ENCODE peak calls at places on chromosomes 16 and 17, in four cellular contexts. H, T, K and N are unnamed samples.

GRCh38 chr16:85690469-85691064 is 1.8 kb upstream of the GINS2 start:
- DNase-seq in H (no peak), T (no peak), K (peak; percentile 66), N (no peak)

GRCh38 chr16:81214745-81215166 is 23.7 kb upstream of the BCO1 start:
- DNase-seq in H (no peak), T (peak; percentile 13), K (no peak), N (no peak)

GRCh38 chr17:47708864-47709541 is 15.0 kb downstream of the TBKBP1 start:
- DNase-seq in H (no peak), T (peak; percentile 48), K (no peak), N (no peak)

GRCh38 chr17:72102366-72102765 is 18.5 kb upstream of the SOX9 start:
- DNase-seq in H (no peak), T (no peak), K (no peak), N (no peak)

GRCh38 chr17:15231851-15232516 is 33.1 kb downstream of the PMP22 start:
- DNase-seq in H (no peak), T (no peak), K (no peak), N (no peak)

GRCh38 chr17:38996660-38997337 is 29.6 kb upstream of the FBXO47 start:
- DNase-seq in H (no peak), T (no peak), K (no peak), N (no peak)

GRCh38 chr17:19470529-19471261 is 59.7 kb downstream of the RNF112 start:
- DNase-seq in H (no peak), T (peak; percentile 77), K (peak; percentile 49), N (peak; percentile 93)

GRCh38 chr16:67719778-67720144 is 645 bp upstream of the GFOD2 start:
- DNase-seq in H (no peak), T (peak; percentile 48), K (no peak), N (no peak)

GRCh38 chr16:77212736-77213541 is 13.7 kb downstream of the SYCE1L start:
- DNase-seq in H (peak; percentile 59), T (peak; percentile 39), K (peak; percentile 65), N (peak; percentile 81)

GRCh38 chr16:56226840-56227525 is 35.7 kb downstream of the GNAO1 start:
- DNase-seq in H (no peak), T (no peak), K (no peak), N (no peak)

GRCh38 chr16:1093284-1094123 is 2.5 kb downstream of the C1QTNF8 start:
- DNase-seq in H (no peak), T (no peak), K (no peak), N (no peak)

GRCh38 chr16:84929421-84930297 is 81.7 kb downstream of the ZDHHC7 start:
- DNase-seq in H (no peak), T (no peak), K (no peak), N (no peak)

GRCh38 chr16:19856120-19856519 is 28.5 kb downstream of the GPRC5B start:
- DNase-seq in H (no peak), T (no peak), K (no peak), N (no peak)

GRCh38 chr17:50213026-50214015 is 11.9 kb upstream of the COL1A1 start:
- DNase-seq in H (no peak), T (no peak), K (no peak), N (no peak)

GRCh38 chr16:12087901-12088364 is 111.4 kb downstream of the SNX29 start:
- DNase-seq in H (no peak), T (no peak), K (peak; percentile 44), N (no peak)

GRCh38 chr17:80754846-80755245 is 210.2 kb downstream of the RPTOR start:
- DNase-seq in H (no peak), T (no peak), K (no peak), N (no peak)

GRCh38 chr17:10550014-10550413 is 556 bp upstream of the MYH2 start:
- DNase-seq in H (no peak), T (no peak), K (no peak), N (no peak)

GRCh38 chr16:973366-973765 is 2.6 kb upstream of the LMF1 start:
- DNase-seq in H (no peak), T (no peak), K (no peak), N (no peak)

GRCh38 chr16:9650284-9650683 is 531.9 kb downstream of the GRIN2A start:
- DNase-seq in H (no peak), T (no peak), K (no peak), N (no peak)

GRCh38 chr17:29583324-29584248 is 5.9 kb downstream of the GIT1 start:
- DNase-seq in H (no peak), T (no peak), K (no peak), N (peak; percentile 68)

GRCh38 chr17:15944720-15945492 is at the start of gene ADORA2B:
- DNase-seq in H (no peak), T (peak; percentile 75), K (no peak), N (no peak)

GRCh38 chr17:30235386-30236296 is at the start of gene SLC6A4:
- DNase-seq in H (no peak), T (peak; percentile 16), K (no peak), N (no peak)

GRCh38 chr16:70770291-70770967 is 30.5 kb downstream of the VAC14 start:
- DNase-seq in H (no peak), T (no peak), K (no peak), N (no peak)

GRCh38 chr17:14717849-14718248 is 417.0 kb downstream of the HS3ST3B1 start:
- DNase-seq in H (no peak), T (no peak), K (no peak), N (no peak)

GRCh38 chr17:65627108-65627507 is 65.7 kb upstream of the AXIN2 start:
- DNase-seq in H (no peak), T (no peak), K (no peak), N (no peak)

GRCh38 chr16:58333937-58334336 is 39.1 kb upstream of the PRSS54 start:
- DNase-seq in H (no peak), T (no peak), K (no peak), N (no peak)

GRCh38 chr16:11546522-11547485 is 39.9 kb downstream of the LITAF start:
- DNase-seq in H (no peak), T (peak; percentile 87), K (no peak), N (no peak)

GRCh38 chr17:78535285-78536197 is 41.7 kb downstream of the DNAH17 start:
- DNase-seq in H (no peak), T (no peak), K (no peak), N (no peak)

GRCh38 chr16:49821614-49822282 is 34.2 kb downstream of the ZNF423 start:
- DNase-seq in H (no peak), T (no peak), K (no peak), N (no peak)

GRCh38 chr16:76668207-76668725 is 391.1 kb downstream of the CNTNAP4 start:
- DNase-seq in H (no peak), T (no peak), K (no peak), N (no peak)

GRCh38 chr17:79624658-79625478 is 14.0 kb upstream of the RBFOX3 start:
- DNase-seq in H (no peak), T (no peak), K (peak; percentile 45), N (peak; percentile 32)

GRCh38 chr17:10733666-10734065 is 3.8 kb upstream of the TMEM220 start:
- DNase-seq in H (no peak), T (no peak), K (no peak), N (peak; percentile 31)